ENCODE peak calls at places on chromosomes 11 and 22, in eight cellular contexts. B is A673, P is stomach, N is right lobe of liver, R is adrenal gland, D is lower lobe of right lung, O is esophagus muscularis mucosa, W is colonic mucosa. J is an unnamed sample. For H3K4me1 and H3K36me3, the result is how much of the 10 kb centered on the place peaks cover.

GRCh38 chr11:11980841-11981308 is 27.6 kb downstream of the DKK3 start:
- DNase-seq in B (peak), P (peak), N (no peak), R (no peak), D (no peak), O (no peak), W (no peak), J (no peak)

GRCh38 chr11:62787005-62787759 is at the start of gene TMEM179B:
- DNase-seq in B (peak), P (peak), N (peak), R (peak), D (peak), O (peak), W (peak), J (peak)

GRCh38 chr11:68118753-68119448 is 2.3 kb downstream of the CHKA start:
- DNase-seq in B (peak), P (peak), N (no peak), R (peak), D (no peak), O (no peak), W (no peak), J (no peak)

GRCh38 chr11:122181893-122182292 is 65.9 kb upstream of the BLID start:
- DNase-seq in B (peak), P (no peak), N (no peak), R (no peak), D (no peak), O (no peak), W (no peak), J (no peak)

GRCh38 chr11:117054382-117054781 is 43.8 kb downstream of the SIK3 start:
- DNase-seq in B (no peak), P (no peak), N (no peak), R (no peak), D (no peak), O (no peak), W (no peak), J (no peak)

GRCh38 chr22:49349181-49349835 is 478.4 kb downstream of the BRD1 start:
- DNase-seq in B (no peak), P (no peak), N (no peak), R (no peak), D (peak), O (no peak), W (no peak), J (no peak)

GRCh38 chr11:118886681-118887111 is 3.0 kb downstream of the CXCR5 start:
- DNase-seq in B (no peak), P (no peak), N (no peak), R (no peak), D (no peak), O (no peak), W (no peak), J (no peak)

GRCh38 chr11:35615911-35616900 is 2.1 kb upstream of the FJX1 start:
- DNase-seq in B (peak), P (no peak), N (no peak), R (no peak), D (no peak), O (no peak), W (no peak), J (peak)

GRCh38 chr11:122715883-122716282 is 60.4 kb downstream of the UBASH3B start:
- DNase-seq in B (no peak), P (no peak), N (no peak), R (no peak), D (no peak), O (no peak), W (no peak), J (no peak)

GRCh38 chr11:128522943-128523518 is 64.3 kb downstream of the ETS1 start:
- DNase-seq in B (no peak), P (no peak), N (no peak), R (no peak), D (no peak), O (no peak), W (no peak), J (peak)

GRCh38 chr11:74647404-74647803 is 55.0 kb downstream of the POLD3 start:
- DNase-seq in B (no peak), P (no peak), N (no peak), R (no peak), D (no peak), O (no peak), W (no peak), J (no peak)

GRCh38 chr11:76770642-76771445 is 12.3 kb upstream of the TSKU start:
- DNase-seq in B (no peak), P (peak), N (peak), R (peak), D (no peak), O (peak), W (peak), J (no peak)

GRCh38 chr11:74557526-74557925 is 34.9 kb upstream of the POLD3 start:
- DNase-seq in B (no peak), P (no peak), N (no peak), R (no peak), D (no peak), O (no peak), W (no peak), J (no peak)

GRCh38 chr22:38033522-38034277 is 23.5 kb upstream of the PICK1 start:
- DNase-seq in B (no peak), P (no peak), N (no peak), R (no peak), D (peak), O (no peak), W (no peak), J (no peak)

GRCh38 chr11:94028436-94028835 is 7.3 kb downstream of the HEPHL1 start:
- DNase-seq in B (no peak), P (no peak), N (no peak), R (no peak), D (no peak), O (peak), W (no peak), J (no peak)

GRCh38 chr11:61442616-61443015 is 12.7 kb downstream of the SDHAF2 start:
- DNase-seq in B (no peak), P (no peak), N (no peak), R (no peak), D (no peak), O (no peak), W (no peak), J (no peak)

GRCh38 chr22:45880732-45881523 is 96.0 kb downstream of the WNT7B start:
- DNase-seq in B (no peak), P (no peak), N (peak), R (peak), D (peak), O (no peak), W (no peak), J (no peak)

GRCh38 chr22:32764330-32765116 is 37.0 kb upstream of the TIMP3 start:
- DNase-seq in B (no peak), P (no peak), N (no peak), R (peak), D (no peak), O (no peak), W (peak), J (no peak)

GRCh38 chr11:130315354-130315970 is 745 bp upstream of the ZBTB44 start:
- DNase-seq in B (no peak), P (peak), N (peak), R (peak), D (peak), O (no peak), W (peak), J (peak)

GRCh38 chr11:14318581-14318981 is 40.4 kb downstream of the RRAS2 start:
- DNase-seq in B (no peak), P (no peak), N (no peak), R (no peak), D (no peak), O (no peak), W (no peak), J (no peak)

GRCh38 chr11:14327105-14327504 is 31.9 kb downstream of the RRAS2 start:
- DNase-seq in B (no peak), P (no peak), N (no peak), R (no peak), D (no peak), O (no peak), W (no peak), J (no peak)

GRCh38 chr11:14320020-14320419 is 39.0 kb downstream of the RRAS2 start:
- DNase-seq in B (no peak), P (no peak), N (no peak), R (no peak), D (no peak), O (no peak), W (no peak), J (peak)

GRCh38 chr11:14322510-14322909 is 36.5 kb downstream of the RRAS2 start:
- DNase-seq in B (no peak), P (no peak), N (no peak), R (no peak), D (no peak), O (no peak), W (no peak), J (no peak)

GRCh38 chr11:14323118-14323676 is 35.8 kb downstream of the RRAS2 start:
- DNase-seq in B (no peak), P (no peak), N (no peak), R (no peak), D (no peak), O (no peak), W (no peak), J (no peak)
- H3K4me1 ChIP-seq in B (under half), P (under half), N (under half), R (under half), D (under half), O (under half), W (under half), J (half or more)

DNA sequence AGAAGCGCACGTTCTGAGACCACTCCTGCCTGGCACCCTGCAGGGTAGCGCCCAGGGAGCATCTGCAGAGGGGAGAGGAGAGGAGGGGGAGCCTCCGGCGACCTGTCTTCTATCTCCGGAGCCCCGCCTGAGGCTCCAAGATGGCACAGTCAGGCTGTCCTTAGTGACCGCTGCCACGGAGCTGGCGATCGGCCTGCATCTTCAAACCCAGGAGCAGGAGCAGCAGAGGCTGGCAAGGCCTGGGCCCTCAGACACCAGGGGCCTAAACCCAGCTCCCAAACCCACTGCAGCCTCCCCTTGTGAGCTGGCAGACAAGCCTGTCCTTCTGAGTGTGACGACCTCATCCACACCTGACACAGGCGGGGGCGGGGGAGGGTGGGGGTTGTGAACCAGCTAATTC is 34.9 kb downstream of the TOLLIP start:
- DNase-seq in B (no peak), P (no peak), N (no peak), R (no peak), D (no peak), O (no peak), W (no peak), J (no peak)
- H3K36me3 ChIP-seq in B (under half), P (half or more), N (under half), R (under half), D (half or more), O (half or more), W (under half), J (under half)

DNA sequence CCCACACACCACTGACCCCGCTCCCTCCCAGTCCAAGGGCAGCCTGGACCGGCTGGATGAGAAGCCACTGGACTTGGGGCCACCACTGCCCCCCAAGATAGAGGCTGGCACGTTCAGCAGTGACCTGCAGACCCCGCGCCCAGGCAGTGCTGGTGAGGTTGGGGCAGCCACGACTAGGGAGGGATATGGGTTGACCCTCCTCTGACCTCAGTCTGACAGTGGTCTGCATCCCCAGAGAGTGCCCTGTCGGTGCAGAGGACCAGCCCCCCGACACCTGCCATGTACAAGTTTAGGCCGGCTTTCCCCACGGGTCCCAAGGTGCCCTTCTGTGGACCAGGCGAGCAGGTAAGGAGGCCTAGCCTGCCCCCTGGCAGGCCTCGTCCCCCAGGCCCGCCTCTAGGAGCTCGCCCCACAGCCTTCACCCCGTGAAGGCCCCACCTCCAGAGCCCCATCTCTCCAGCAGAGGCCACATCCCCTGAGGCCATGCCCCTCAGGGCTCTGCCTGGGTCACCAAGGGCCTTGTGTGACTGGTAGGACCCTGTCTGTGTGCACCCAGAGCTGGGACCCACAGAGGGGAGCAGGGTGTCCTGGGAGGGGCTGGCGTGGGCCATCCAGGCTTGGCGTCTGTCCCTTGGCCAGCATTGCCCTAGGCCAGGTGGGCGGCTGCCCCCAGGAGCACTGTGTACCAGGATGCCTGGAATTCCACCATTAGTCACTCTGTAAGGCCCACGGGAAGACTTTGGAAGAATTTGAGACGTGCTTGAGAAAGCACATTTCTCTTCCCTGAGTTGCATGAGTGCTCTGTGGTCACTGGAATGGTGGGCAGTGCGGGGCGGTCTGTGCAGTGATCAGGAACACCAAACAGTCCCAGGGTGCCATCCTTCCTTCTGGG is 9.4 kb downstream of the CCDC188 start:
- DNase-seq in B (no peak), P (no peak), N (no peak), R (no peak), D (no peak), O (no peak), W (no peak), J (no peak)
- H3K27ac ChIP-seq in B (no peak), P (no peak), N (no peak), R (no peak), D (no peak), O (no peak), W (no peak), J (no peak)

GRCh38 chr11:72735495-72736027 is 16.6 kb downstream of the ARAP1 start:
- DNase-seq in B (peak), P (no peak), N (no peak), R (peak), D (no peak), O (no peak), W (no peak), J (no peak)
- H3K4me1 ChIP-seq in B (under half), P (half or more), N (under half), R (half or more), D (half or more), O (half or more), W (under half), J (under half)

GRCh38 chr11:30041171-30041570 is 24.3 kb upstream of the KCNA4 start:
- DNase-seq in B (no peak), P (no peak), N (no peak), R (no peak), D (no peak), O (no peak), W (no peak), J (no peak)
- H3K36me3 ChIP-seq in B (under half), P (under half), N (under half), R (under half), D (under half), O (under half), W (under half), J (under half)

GRCh38 chr11:2200536-2200935 is 28.9 kb upstream of the TH start:
- DNase-seq in B (no peak), P (no peak), N (peak), R (no peak), D (peak), O (no peak), W (no peak), J (no peak)

GRCh38 chr11:2202071-2202899 is 30.7 kb upstream of the TH start:
- DNase-seq in B (no peak), P (peak), N (peak), R (no peak), D (peak), O (no peak), W (peak), J (no peak)

GRCh38 chr11:2200957-2201519 is 29.4 kb upstream of the TH start:
- DNase-seq in B (no peak), P (no peak), N (no peak), R (no peak), D (no peak), O (no peak), W (no peak), J (no peak)

GRCh38 chr11:2202900-2203439 is 31.4 kb upstream of the TH start:
- DNase-seq in B (no peak), P (no peak), N (no peak), R (no peak), D (no peak), O (no peak), W (no peak), J (no peak)

GRCh38 chr11:2201542-2201941 is 29.9 kb upstream of the TH start:
- DNase-seq in B (no peak), P (no peak), N (no peak), R (no peak), D (peak), O (no peak), W (no peak), J (no peak)
- H3K27ac ChIP-seq in B (no peak), P (no peak), N (no peak), R (no peak), D (no peak), O (no peak), W (no peak), J (no peak)

DNA sequence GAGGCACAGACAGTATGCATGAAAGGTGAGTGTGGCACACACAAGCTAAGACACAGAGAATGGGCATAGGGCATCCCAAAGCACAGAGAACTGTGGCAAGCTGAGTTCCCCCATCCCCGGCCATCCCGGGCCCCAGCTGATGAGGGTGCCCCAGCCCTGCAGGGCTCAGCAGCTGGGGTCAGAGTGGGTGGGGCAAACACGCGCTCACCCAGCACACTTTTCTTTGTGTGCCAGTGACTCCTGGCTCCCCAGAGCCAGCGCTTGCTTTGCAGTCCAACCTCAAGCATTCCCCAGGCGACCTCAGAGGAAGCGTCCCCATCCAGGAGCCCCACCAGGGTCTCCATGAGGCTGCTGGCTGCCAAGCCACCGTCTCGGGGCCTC is 4.7 kb upstream of the SYT8 start:
- DNase-seq in B (no peak), P (no peak), N (peak), R (no peak), D (peak), O (no peak), W (peak), J (no peak)
- H3K4me1 ChIP-seq in B (under half), P (half or more), N (under half), R (under half), D (half or more), O (under half), W (under half), J (under half)

GRCh38 chr22:29141078-29141688 is 64.5 kb upstream of the EMID1 start:
- DNase-seq in B (no peak), P (no peak), N (no peak), R (no peak), D (no peak), O (no peak), W (no peak), J (no peak)

GRCh38 chr22:29142116-29142515 is 63.6 kb upstream of the EMID1 start:
- DNase-seq in B (no peak), P (no peak), N (no peak), R (no peak), D (no peak), O (no peak), W (no peak), J (no peak)

GRCh38 chr22:29136715-29137700 is 64.2 kb downstream of the KREMEN1 start:
- DNase-seq in B (no peak), P (no peak), N (no peak), R (no peak), D (no peak), O (no peak), W (no peak), J (no peak)

GRCh38 chr22:29138556-29138955 is 65.7 kb downstream of the KREMEN1 start:
- DNase-seq in B (no peak), P (no peak), N (no peak), R (no peak), D (no peak), O (no peak), W (no peak), J (no peak)

GRCh38 chr22:29139965-29140782 is 65.5 kb upstream of the EMID1 start:
- DNase-seq in B (no peak), P (no peak), N (no peak), R (no peak), D (no peak), O (no peak), W (no peak), J (no peak)
- H3K36me3 ChIP-seq in B (under half), P (half or more), N (under half), R (under half), D (under half), O (half or more), W (under half), J (under half)

DNA sequence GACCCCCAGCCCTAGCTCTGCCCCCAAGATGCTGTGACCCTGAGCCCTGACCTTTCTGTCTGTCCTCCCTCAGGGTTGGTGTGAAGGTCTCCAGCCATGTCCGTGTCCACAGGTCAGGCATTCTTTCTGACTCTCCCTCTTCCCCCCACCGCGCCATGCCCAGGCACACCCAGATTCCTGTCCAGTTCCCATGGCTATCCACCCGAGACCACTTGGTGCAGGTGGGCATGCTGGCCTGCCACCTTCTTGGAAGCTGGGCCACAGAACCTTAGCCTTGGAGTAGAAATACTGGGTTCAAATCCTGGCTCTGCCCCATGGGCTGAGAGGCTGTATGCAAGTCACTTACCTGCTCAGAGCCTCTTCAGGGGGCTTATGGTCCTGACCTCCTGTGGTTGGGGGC is 2.3 kb upstream of the PLCB3 start:
- DNase-seq in B (no peak), P (no peak), N (no peak), R (no peak), D (no peak), O (no peak), W (no peak), J (no peak)
- H3K27ac ChIP-seq in B (no peak), P (no peak), N (no peak), R (no peak), D (no peak), O (no peak), W (no peak), J (no peak)

DNA sequence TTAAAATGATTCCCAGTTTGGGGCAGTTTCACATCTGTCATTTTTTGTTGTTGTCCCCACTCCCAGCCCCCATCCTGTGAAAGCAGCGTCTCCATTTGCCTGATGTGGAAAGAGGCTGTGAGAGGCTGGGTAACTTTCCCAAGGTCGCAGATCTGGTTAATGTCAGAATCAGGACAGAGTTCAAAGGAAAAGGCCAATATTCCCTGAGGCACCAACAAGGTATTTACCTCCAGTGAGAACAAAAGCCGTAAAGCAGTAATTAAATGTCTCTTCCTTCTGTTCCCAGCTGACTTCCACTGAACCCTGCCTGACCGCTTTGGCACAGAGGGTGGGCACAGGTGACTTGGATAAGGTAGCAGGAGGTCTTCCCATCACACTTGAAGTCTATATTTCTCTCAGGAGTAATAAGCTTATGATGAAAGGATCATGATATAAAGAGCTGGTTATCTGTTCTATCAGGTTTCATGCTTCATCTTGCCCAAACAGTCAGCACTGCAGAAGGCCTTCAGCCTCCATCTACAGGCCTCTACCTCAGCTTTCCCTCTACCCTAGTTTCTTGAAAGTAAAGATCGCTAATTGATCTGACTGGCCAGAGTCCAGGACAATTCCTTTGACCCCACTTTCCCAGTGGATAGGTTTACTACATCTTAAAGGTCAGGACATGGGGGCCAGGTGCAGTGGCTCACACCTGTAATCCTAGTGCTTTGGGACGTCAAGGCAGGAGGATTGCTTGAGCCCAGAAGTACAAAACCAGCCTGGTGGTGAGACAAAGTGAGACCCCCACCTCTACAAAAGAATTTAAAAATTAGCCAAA is 9.4 kb downstream of the C11orf91 start:
- DNase-seq in B (no peak), P (no peak), N (no peak), R (no peak), D (no peak), O (no peak), W (peak), J (no peak)
- H3K4me1 ChIP-seq in B (half or more), P (half or more), N (under half), R (under half), D (half or more), O (half or more), W (under half), J (under half)